ENCODE peak calls at places on chromosomes 3 and 15, in five cellular contexts. P is nucleus accumbens, M is ELR, Y is mucosa of descending colon, Z is Right ventricle myocardium superior. R is an unnamed sample.

GRCh38 chr3:100125539-100125938 is 11.2 kb upstream of the FILIP1L start:
- DNase-seq in P (no peak), M (no peak), Z (no peak), Y (no peak), R (no peak)

GRCh38 chr3:112403101-112403500 is 70.1 kb downstream of the CD200 start:
- DNase-seq in Y (no peak), M (no peak), P (no peak), Z (no peak), R (no peak)

GRCh38 chr3:105686324-105686897 is 182.4 kb downstream of the CBLB start:
- DNase-seq in Y (no peak), Z (no peak), M (peak), P (no peak), R (peak)

GRCh38 chr15:57216288-57216687 is 160.0 kb upstream of the CGNL1 start:
- DNase-seq in Y (no peak), Z (no peak), P (no peak), M (peak), R (no peak)

GRCh38 chr3:195711813-195712534 is 8.8 kb upstream of the MUC20 start:
- DNase-seq in M (no peak), Y (no peak), P (no peak), Z (no peak), R (no peak)

GRCh38 chr3:59759298-59760169 is 709.7 kb upstream of the CFAP20DC start:
- DNase-seq in Y (no peak), M (peak), P (no peak), Z (no peak), R (no peak)

GRCh38 chr3:186060222-186060621 is 48.7 kb downstream of the ETV5 start:
- DNase-seq in M (no peak), P (no peak), Z (no peak), Y (no peak), R (no peak)

GRCh38 chr3:77042892-77043291 is 3.0 kb downstream of the ROBO2 start:
- DNase-seq in M (no peak), Z (no peak), Y (no peak), P (no peak), R (peak)

GRCh38 chr3:58034738-58035511 is 26.7 kb downstream of the FLNB start:
- DNase-seq in M (no peak), Z (no peak), P (no peak), Y (no peak), R (no peak)

GRCh38 chr3:132418916-132419315 is 1.6 kb downstream of the DNAJC13 start:
- DNase-seq in Z (no peak), P (no peak), M (peak), Y (no peak), R (no peak)